ENCODE peak calls at places on chromosome 13, in five cellular contexts. N, T, C, F and E are unnamed samples.

GRCh38 chr13:69935043-69935442 is 172.6 kb upstream of the ATXN8OS start:
- DNase-seq in N (no peak), T (no peak), C (peak; percentile 1), F (peak; percentile 35), E (no peak)

GRCh38 chr13:77535448-77535847 is at the start of gene SCEL:
- DNase-seq in N (no peak), T (no peak), C (no peak), F (no peak), E (peak; percentile 82)

GRCh38 chr13:79631260-79631659 is 150.3 kb downstream of the NDFIP2 start:
- DNase-seq in N (peak; percentile 75), T (no peak), C (no peak), F (peak; percentile 73), E (peak; percentile 91)

GRCh38 chr13:106187092-106187491 is 348.4 kb downstream of the EFNB2 start:
- DNase-seq in N (peak; percentile 46), T (no peak), C (no peak), F (no peak), E (no peak)

GRCh38 chr13:27691207-27691606 is 69.5 kb downstream of the POLR1D start:
- DNase-seq in N (no peak), T (no peak), C (no peak), F (no peak), E (no peak)

GRCh38 chr13:54758795-54759194 is 1730.2 kb downstream of the OLFM4 start:
- DNase-seq in N (no peak), T (no peak), C (no peak), F (no peak), E (no peak)

GRCh38 chr13:57682128-57682716 is 50.7 kb downstream of the PCDH17 start:
- DNase-seq in N (no peak), T (no peak), C (no peak), F (no peak), E (no peak)

GRCh38 chr13:94556016-94556415 is 39.9 kb downstream of the TGDS start:
- DNase-seq in N (no peak), T (no peak), C (no peak), F (no peak), E (no peak)

GRCh38 chr13:28059214-28059613 is 41.2 kb downstream of the FLT3 start:
- DNase-seq in N (peak; percentile 4), T (peak; percentile 57), C (peak; percentile 42), F (peak; percentile 35), E (peak; percentile 36)

GRCh38 chr13:99415851-99416331 is 85.4 kb upstream of the TM9SF2 start:
- DNase-seq in N (no peak), T (no peak), C (no peak), F (no peak), E (no peak)

GRCh38 chr13:20901668-20902437 is 693 bp downstream of the XPO4 start:
- DNase-seq in N (peak; percentile 30), T (peak; percentile 73), C (peak; percentile 58), F (peak; percentile 42), E (peak; percentile 47)

GRCh38 chr13:82298110-82298509 is 1584.2 kb downstream of the SLITRK1 start:
- DNase-seq in N (no peak), T (no peak), C (no peak), F (no peak), E (no peak)

GRCh38 chr13:85806553-85807175 is 7.4 kb upstream of the SLITRK6 start:
- DNase-seq in N (peak; percentile 30), T (no peak), C (peak; percentile 65), F (peak; percentile 61), E (peak; percentile 27)

GRCh38 chr13:30240608-30241007 is 66.7 kb downstream of the KATNAL1 start:
- DNase-seq in N (no peak), T (no peak), C (no peak), F (no peak), E (no peak)

GRCh38 chr13:113854238-113855011 is 9.5 kb downstream of the GAS6 start:
- DNase-seq in N (peak; percentile 66), T (peak; percentile 51), C (no peak), F (no peak), E (no peak)

GRCh38 chr13:71274923-71275593 is 591.9 kb downstream of the DACH1 start:
- DNase-seq in N (no peak), T (no peak), C (no peak), F (no peak), E (no peak)

GRCh38 chr13:23985846-23986245 is 88.5 kb upstream of the C1QTNF9B start:
- DNase-seq in N (no peak), T (no peak), C (no peak), F (no peak), E (no peak)

GRCh38 chr13:20553309-20553708 is 13.6 kb upstream of the IFT88 start:
- DNase-seq in N (no peak), T (no peak), C (no peak), F (no peak), E (no peak)

GRCh38 chr13:48281556-48281955 is 22.0 kb upstream of the RB1 start:
- DNase-seq in N (no peak), T (no peak), C (no peak), F (no peak), E (no peak)

GRCh38 chr13:113123226-113124150 is 889 bp downstream of the F10 start:
- DNase-seq in N (no peak), T (no peak), C (no peak), F (no peak), E (no peak)

DNA sequence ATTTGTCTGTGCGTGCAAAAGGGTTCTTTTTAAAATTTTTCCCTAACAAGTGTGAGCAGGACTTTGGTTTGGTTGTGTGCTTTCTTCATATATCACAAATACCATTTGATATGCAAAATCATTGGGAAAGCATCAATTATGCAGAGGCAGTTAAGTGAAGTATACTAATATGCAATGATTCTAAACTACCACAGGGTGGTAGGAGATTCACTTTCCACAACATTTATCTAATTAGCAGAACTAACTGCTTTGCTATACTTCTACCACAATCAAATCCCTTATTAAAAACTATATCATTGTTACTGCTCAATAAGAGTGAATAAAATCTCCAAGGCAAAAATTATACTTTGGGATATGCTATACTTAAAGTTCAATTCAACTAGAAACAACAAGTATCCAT is 2738.9 kb upstream of the PCDH20 start:
- DNase-seq in N (peak; percentile 34), T (no peak), C (no peak), F (peak; percentile 1), E (no peak)
- TF ChIP-seq CTCF in N (peak; percentile 31), T (no peak), C (no peak), F (no peak), E (peak; percentile 19)

GRCh38 chr13:35992964-35993363 is 138.2 kb downstream of the DCLK1 start:
- DNase-seq in N (no peak), T (no peak), C (no peak), F (no peak), E (no peak)
- H3K27ac ChIP-seq in N (no peak overlapping the region), T (no peak overlapping the region), C (no peak overlapping the region), F (no peak overlapping the region), E (no peak overlapping the region)

GRCh38 chr13:110712849-110713641 is 455 bp upstream of the ING1 start:
- DNase-seq in N (peak; percentile 99), T (peak; percentile 99), C (peak; percentile 94), F (peak; percentile 99), E (peak; percentile 99)

GRCh38 chr13:110714798-110715394 is 1.4 kb downstream of the ING1 start:
- DNase-seq in N (peak; percentile 41), T (peak; percentile 69), C (peak; percentile 39), F (no peak), E (no peak)

GRCh38 chr13:110715395-110716234 is 2.1 kb downstream of the ING1 start:
- DNase-seq in N (peak; percentile 100), T (peak; percentile 99), C (peak; percentile 93), F (peak; percentile 98), E (peak; percentile 92)

GRCh38 chr13:110713642-110713952 is at the start of gene ING1:
- DNase-seq in N (no peak), T (no peak), C (no peak), F (no peak), E (no peak)

GRCh38 chr13:110713981-110714797 is 689 bp downstream of the ING1 start:
- DNase-seq in N (peak; percentile 52), T (peak; percentile 63), C (peak; percentile 74), F (peak; percentile 34), E (peak; percentile 29)
- TF ChIP-seq CTCF in N (no peak), T (no peak), C (peak; percentile 42), F (no peak), E (no peak)

GRCh38 chr13:33262554-33262953 is 23.0 kb downstream of the STARD13 start:
- DNase-seq in N (no peak), T (peak; percentile 38), C (no peak), F (no peak), E (no peak)

GRCh38 chr13:33262997-33263396 is 22.6 kb downstream of the STARD13 start:
- DNase-seq in N (no peak), T (no peak), C (peak; percentile 10), F (no peak), E (no peak)

GRCh38 chr13:33264620-33264978 is 21.0 kb downstream of the STARD13 start:
- DNase-seq in N (no peak), T (peak; percentile 38), C (no peak), F (no peak), E (no peak)

GRCh38 chr13:33263976-33264619 is 21.5 kb downstream of the STARD13 start:
- DNase-seq in N (no peak), T (no peak), C (no peak), F (no peak), E (no peak)

DNA sequence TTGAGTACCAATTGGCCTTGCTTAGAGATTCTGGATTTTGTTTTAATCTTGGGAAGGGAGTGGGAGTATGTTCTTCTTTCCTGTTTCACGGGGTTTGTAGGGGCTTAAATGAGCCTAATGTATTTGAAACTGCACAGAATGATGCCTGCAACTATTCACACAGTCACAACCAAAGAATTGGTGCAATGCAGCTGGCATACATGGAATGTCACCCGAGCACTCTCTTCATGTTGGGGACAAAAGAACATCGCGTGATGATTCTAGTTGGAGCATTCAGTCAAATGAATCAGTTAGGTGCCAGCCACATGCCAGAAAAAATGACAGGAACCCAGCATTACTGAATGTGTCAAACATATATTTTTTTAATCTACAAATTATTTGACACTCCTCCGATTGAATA is 22.1 kb downstream of the STARD13 start:
- DNase-seq in N (no peak), T (no peak), C (no peak), F (no peak), E (no peak)
- H3K27ac ChIP-seq in N (peak overlapping the region; percentile 56), T (no peak overlapping the region), C (no peak overlapping the region), F (peak overlapping the region; percentile 50), E (no peak overlapping the region)

DNA sequence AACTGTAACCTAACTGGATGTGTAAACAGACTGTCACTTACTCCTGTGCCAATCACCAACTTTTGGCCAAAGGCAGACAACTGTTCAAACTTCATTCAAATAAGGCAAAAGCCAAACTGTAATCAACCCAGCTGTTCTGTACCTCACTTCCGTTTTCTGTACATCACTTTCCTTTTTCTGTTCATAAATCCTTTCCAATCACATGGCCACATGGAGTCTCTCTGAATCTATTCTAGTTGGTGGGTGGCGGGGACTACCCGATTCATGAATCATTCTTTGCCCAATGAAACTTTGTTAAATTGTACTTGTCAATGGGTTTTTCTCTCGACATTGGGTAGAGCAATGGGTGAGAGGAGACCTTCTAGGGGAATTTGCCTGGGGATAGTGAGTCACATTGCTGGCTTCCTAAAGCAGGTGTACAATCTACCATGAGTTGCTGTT is 178.3 kb upstream of the RFC3 start:
- DNase-seq in N (no peak), T (no peak), C (peak; percentile 25), F (no peak), E (peak; percentile 36)
- TF ChIP-seq CTCF in N (no peak), T (no peak), C (no peak), F (no peak), E (no peak)

GRCh38 chr13:50912851-50913250 is 3.3 kb downstream of the RNASEH2B start:
- DNase-seq in N (no peak), T (no peak), C (no peak), F (no peak), E (no peak)
- H3K27ac ChIP-seq in N (no peak overlapping the region), T (no peak overlapping the region), C (peak overlapping the region; percentile 89), F (no peak overlapping the region), E (no peak overlapping the region)